ENCODE peak calls at places on chromosomes 4 and X, in four cellular contexts. G, O, H and P are unnamed samples.

GRCh38 chr4:73539386-73539785 is 57.8 kb downstream of the AFM start:
- DNase-seq in G (no peak), O (no peak), H (no peak), P (no peak)

GRCh38 chr4:40548256-40548655 is 81.4 kb downstream of the RBM47 start:
- DNase-seq in G (no peak), O (no peak), H (peak; percentile 41), P (peak; percentile 5)

GRCh38 chr4:167196386-167196785 is 37.9 kb downstream of the SPOCK3 start:
- DNase-seq in G (no peak), O (no peak), H (no peak), P (no peak)

GRCh38 chr4:137307806-137308205 is 224.5 kb downstream of the PCDH18 start:
- DNase-seq in G (no peak), O (no peak), H (no peak), P (peak; percentile 72)

GRCh38 chr4:3296651-3297050 is 3.8 kb downstream of the RGS12 start:
- DNase-seq in G (no peak), O (no peak), H (no peak), P (no peak)

GRCh38 chrX:43741843-43742573 is 85.9 kb downstream of the MAOA start:
- DNase-seq in G (no peak), O (no peak), H (no peak), P (no peak)

GRCh38 chrX:115324194-115324593 is 34.7 kb downstream of the LUZP4 start:
- DNase-seq in G (peak; percentile 56), O (no peak), H (no peak), P (peak; percentile 64)

GRCh38 chr4:2408401-2408958 is 10.0 kb downstream of the ZFYVE28 start:
- DNase-seq in G (no peak), O (peak; percentile 88), H (no peak), P (peak; percentile 24)

GRCh38 chr4:14856076-14856926 is 146.0 kb upstream of the CPEB2 start:
- DNase-seq in G (peak; percentile 63), O (no peak), H (no peak), P (peak; percentile 87)

GRCh38 chr4:6200011-6200921 is at the start of gene JAKMIP1:
- DNase-seq in G (peak; percentile 77), O (peak; percentile 91), H (no peak), P (peak; percentile 63)

GRCh38 chrX:144616317-144616716 is 631.0 kb upstream of the SPANXN1 start:
- DNase-seq in G (no peak), O (no peak), H (no peak), P (no peak)

GRCh38 chr4:100738388-100739165 is 220.8 kb upstream of the EMCN start:
- DNase-seq in G (no peak), O (no peak), H (no peak), P (peak; percentile 70)

GRCh38 chrX:131227608-131228007 is 61.5 kb downstream of the IGSF1 start:
- DNase-seq in G (no peak), O (no peak), H (no peak), P (no peak)

GRCh38 chr4:71187399-71188196 is 151.2 kb upstream of the SLC4A4 start:
- DNase-seq in G (peak; percentile 50), O (peak; percentile 56), H (no peak), P (peak; percentile 80)